ENCODE peak calls at places on chromosomes 7 and 10, in seven cellular contexts. F, H, R, Y, S, J and D are unnamed samples.

GRCh38 chr7:98086231-98086855 is 20.3 kb upstream of the LMTK2 start:
- DNase-seq in J (peak; percentile 92), H (no peak), S (peak; percentile 23), R (peak; percentile 94), F (no peak), Y (no peak), D (no peak)

GRCh38 chr10:63005246-63005645 is 127.9 kb upstream of the NRBF2 start:
- DNase-seq in S (no peak), H (no peak), Y (no peak), F (no peak), R (no peak), J (no peak), D (no peak)

GRCh38 chr10:88027570-88027969 is 164.1 kb downstream of the PTEN start:
- DNase-seq in S (no peak), F (no peak), R (peak; percentile 16), J (no peak), H (peak; percentile 64), Y (no peak), D (no peak)

GRCh38 chr7:87003872-87004798 is 55.3 kb downstream of the ELAPOR2 start:
- DNase-seq in J (no peak), F (no peak), H (no peak), R (no peak), Y (no peak), S (no peak), D (no peak)

GRCh38 chr10:11179231-11180105 is 161.8 kb downstream of the CELF2 start:
- DNase-seq in H (no peak), J (no peak), Y (no peak), F (no peak), R (no peak), S (no peak), D (no peak)

GRCh38 chr7:114345494-114345893 is 69.1 kb upstream of the FOXP2 start:
- DNase-seq in H (no peak), J (no peak), S (no peak), R (no peak), Y (no peak), F (no peak), D (no peak)

GRCh38 chr10:77458986-77459590 is 178.5 kb downstream of the KCNMA1 start:
- DNase-seq in S (no peak), J (no peak), H (no peak), R (no peak), F (no peak), Y (no peak), D (no peak)

GRCh38 chr10:74008212-74008731 is 10.4 kb downstream of the VCL start:
- DNase-seq in F (no peak), H (no peak), S (no peak), J (no peak), Y (no peak), R (no peak), D (no peak)

GRCh38 chr7:32670105-32670504 is 174.8 kb downstream of the AVL9 start:
- DNase-seq in Y (peak; percentile 84), J (no peak), S (peak; percentile 31), F (no peak), R (peak; percentile 67), H (no peak), D (no peak)

GRCh38 chr7:140866926-140867325 is 57.8 kb downstream of the BRAF start:
- DNase-seq in Y (no peak), S (no peak), R (no peak), J (no peak), F (no peak), H (no peak), D (no peak)

GRCh38 chr7:1704326-1705241 is 34.5 kb downstream of the ELFN1 start:
- DNase-seq in Y (no peak), H (peak; percentile 14), F (no peak), S (no peak), R (no peak), J (no peak), D (peak; percentile 46)

GRCh38 chr10:85594239-85594638 is 772.4 kb downstream of the GRID1 start:
- DNase-seq in F (peak; percentile 50), S (no peak), H (no peak), R (no peak), J (no peak), Y (no peak), D (no peak)

GRCh38 chr10:46560381-46560780 is 3.9 kb upstream of the GPRIN2 start:
- DNase-seq in F (no peak), Y (no peak), R (peak; percentile 6), J (no peak), S (peak; percentile 24), H (peak; percentile 20), D (peak; percentile 57)

GRCh38 chr7:28364082-28364481 is 48.2 kb upstream of the CREB5 start:
- DNase-seq in H (no peak), F (no peak), R (no peak), S (no peak), J (no peak), Y (no peak), D (no peak)

GRCh38 chr7:134071355-134072331 is 55.5 kb upstream of the LRGUK start:
- DNase-seq in H (no peak), Y (no peak), R (no peak), S (no peak), J (no peak), F (no peak), D (no peak)

GRCh38 chr10:112279482-112279881 is 3.7 kb upstream of the TECTB start:
- DNase-seq in H (peak; percentile 40), S (no peak), R (no peak), J (no peak), F (no peak), Y (no peak), D (no peak)

GRCh38 chr10:114801411-114801813 is 20.2 kb upstream of the FHIP2A start:
- DNase-seq in Y (no peak), J (no peak), H (no peak), S (no peak), R (no peak), F (no peak), D (no peak)

GRCh38 chr7:118918556-118918955 is 694.1 kb downstream of the ANKRD7 start:
- DNase-seq in F (no peak), H (no peak), R (no peak), Y (peak; percentile 26), S (no peak), J (no peak), D (no peak)

GRCh38 chr7:34497153-34497777 is 160.8 kb upstream of the NPSR1 start:
- DNase-seq in H (no peak), F (no peak), Y (peak; percentile 8), S (no peak), R (no peak), J (no peak), D (no peak)

GRCh38 chr10:48199580-48200377 is 74.7 kb downstream of the FRMPD2 start:
- DNase-seq in R (no peak), S (no peak), Y (no peak), H (no peak), F (no peak), J (no peak), D (no peak)

GRCh38 chr7:33979807-33980355 is 74.5 kb downstream of the BMPER start:
- DNase-seq in R (no peak), Y (no peak), S (no peak), F (no peak), H (no peak), J (no peak), D (no peak)

GRCh38 chr10:25384618-25385017 is 209.8 kb downstream of the GPR158 start:
- DNase-seq in Y (no peak), F (no peak), J (no peak), H (no peak), S (no peak), R (no peak), D (no peak)

GRCh38 chr7:44391171-44391570 is 65.8 kb upstream of the CAMK2B start:
- DNase-seq in Y (no peak), R (no peak), J (no peak), H (no peak), S (no peak), F (peak; percentile 70), D (no peak)

GRCh38 chr10:123911866-123912265 is 20.3 kb upstream of the CPXM2 start:
- DNase-seq in R (no peak), H (no peak), J (no peak), S (no peak), Y (no peak), F (no peak), D (no peak)

GRCh38 chr10:123904834-123905409 is 13.3 kb upstream of the CPXM2 start:
- DNase-seq in F (no peak), R (no peak), J (no peak), S (no peak), H (no peak), Y (no peak), D (no peak)

GRCh38 chr10:123906884-123907652 is 15.5 kb upstream of the CPXM2 start:
- DNase-seq in R (no peak), H (no peak), F (no peak), J (no peak), S (no peak), Y (no peak), D (no peak)

GRCh38 chr10:123909866-123910265 is 18.3 kb upstream of the CPXM2 start:
- DNase-seq in F (no peak), H (no peak), J (no peak), S (no peak), Y (no peak), R (no peak), D (no peak)

DNA sequence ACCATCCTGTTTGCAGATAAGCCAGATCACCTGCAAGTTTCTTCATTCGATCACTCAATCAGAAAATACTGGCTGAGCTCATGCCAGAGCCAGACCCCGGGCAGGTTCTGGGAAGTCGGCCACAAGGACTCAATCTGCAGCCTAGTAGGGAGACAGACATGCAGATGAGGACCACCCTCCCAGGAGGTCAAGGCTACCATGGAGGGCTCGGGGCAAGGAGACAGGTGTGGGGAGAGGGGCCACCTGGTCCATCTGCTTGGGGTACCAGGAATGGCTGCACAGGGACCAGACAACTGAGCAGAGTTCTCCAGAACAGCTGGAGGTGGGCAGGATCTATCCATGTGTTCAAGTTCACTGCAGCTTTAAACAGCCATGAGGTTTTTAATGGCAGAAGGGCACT is 16.8 kb upstream of the CPXM2 start:
- DNase-seq in F (no peak), S (no peak), H (no peak), Y (no peak), J (no peak), R (no peak), D (no peak)
- H3K27me3 ChIP-seq in F (no peaks in the 10 kb centered on the region), S (peaks cover 44% of the 10 kb centered on the region), H (no peaks in the 10 kb centered on the region), Y (peaks cover 74% of the 10 kb centered on the region), J (no peaks in the 10 kb centered on the region), R (peaks cover 3% of the 10 kb centered on the region), D (no peaks in the 10 kb centered on the region)

DNA sequence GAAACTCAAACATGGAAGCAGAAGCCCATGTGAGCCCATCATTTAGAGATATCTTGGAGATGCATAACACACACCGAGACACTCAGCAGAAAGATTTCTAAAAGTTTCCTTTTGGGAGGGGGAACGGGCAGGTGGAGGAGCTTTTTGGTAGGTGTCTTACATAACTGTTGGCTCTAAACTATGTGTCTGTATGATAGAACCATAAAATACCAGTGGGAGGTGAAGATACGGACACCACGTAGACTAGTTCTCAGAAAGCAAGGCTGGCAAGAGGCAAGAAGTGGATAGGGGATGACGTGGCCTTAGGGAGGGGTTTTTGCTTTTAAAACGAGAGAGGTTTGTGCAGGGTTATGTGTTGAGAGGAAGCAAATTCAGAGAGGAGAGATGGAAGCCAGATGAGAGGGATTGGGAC is 36.5 kb downstream of the IL15RA start:
- DNase-seq in Y (no peak), R (no peak), F (no peak), J (no peak), H (no peak), S (no peak), D (no peak)
- TF ChIP-seq POLR2AphosphoS5 in Y (no peak), R (no peak), F (no peak), J (no peak), H (no peak), S (no peak), D (no peak)

GRCh38 chr7:101987494-101987893 is 170.1 kb downstream of the CUX1 start:
- DNase-seq in J (no peak), S (no peak), R (no peak), F (no peak), Y (no peak), H (no peak), D (no peak)
- H3K4me1 ChIP-seq in J (no peaks in the 10 kb centered on the region), S (no peaks in the 10 kb centered on the region), R (no peaks in the 10 kb centered on the region), F (peaks cover 8% of the 10 kb centered on the region), Y (peaks cover 6% of the 10 kb centered on the region), H (no peaks in the 10 kb centered on the region), D (peaks cover 33% of the 10 kb centered on the region)

GRCh38 chr10:52313350-52314006 is 603 bp upstream of the DKK1 start:
- DNase-seq in S (no peak), H (no peak), F (no peak), R (peak; percentile 8), Y (peak; percentile 55), J (no peak), D (no peak)
- H3K27me3 ChIP-seq in S (peaks cover 70% of the 10 kb centered on the region), H (peaks cover 11% of the 10 kb centered on the region), F (no peaks in the 10 kb centered on the region), R (peaks cover 73% of the 10 kb centered on the region), Y (no peaks in the 10 kb centered on the region), J (no peaks in the 10 kb centered on the region), D (peaks cover 24% of the 10 kb centered on the region)